ENCODE peak calls at places on chromosome 1, in ten cellular contexts. M is CD8-positive, alpha-beta memory T cell; U is IMR-90; O is cardiac muscle cell; G is lower lobe of right lung; W is Peyer's patch; H is A549; F is lung; A is fibroblast of lung; V is neuronal stem cell. Y is an unnamed sample.

GRCh38 chr1:177411371-177411770 is 240.6 kb downstream of the BRINP2 start:
- DNase-seq in H (no peak), G (no peak), M (no peak), V (no peak), O (no peak), U (no peak), F (no peak), W (no peak), A (no peak), Y (no peak)

GRCh38 chr1:153434746-153435455 is 18.6 kb downstream of the S100A7A start:
- DNase-seq in A (no peak), U (no peak), V (no peak), M (no peak), G (no peak), O (no peak), F (peak; percentile 11), H (no peak), W (no peak), Y (no peak)

GRCh38 chr1:246067432-246068021 is 439.6 kb downstream of the SMYD3 start:
- DNase-seq in O (no peak), W (no peak), M (no peak), A (peak; percentile 43), H (no peak), V (no peak), U (peak; percentile 54), F (no peak), G (no peak), Y (no peak)

GRCh38 chr1:6653651-6654290 is 29.1 kb downstream of the THAP3 start:
- DNase-seq in H (no peak), O (no peak), F (no peak), A (no peak), M (no peak), G (no peak), W (no peak), V (no peak), U (no peak), Y (no peak)

GRCh38 chr1:155052412-155053400 is 1.6 kb downstream of the ADAM15 start:
- DNase-seq in H (peak; percentile 29), M (no peak), W (peak; percentile 31), V (no peak), U (no peak), F (no peak), O (no peak), A (no peak), G (no peak), Y (peak; percentile 79)

GRCh38 chr1:2231667-2232254 is 3.6 kb downstream of the SKI start:
- DNase-seq in A (peak; percentile 81), U (peak; percentile 81), G (peak; percentile 94), O (no peak), F (peak; percentile 89), M (peak; percentile 85), H (peak; percentile 35), W (peak; percentile 87), V (no peak), Y (peak; percentile 95)

GRCh38 chr1:200891774-200892157 is 2.9 kb upstream of the INAVA start:
- DNase-seq in U (no peak), G (no peak), O (peak; percentile 24), A (no peak), M (peak; percentile 21), H (peak; percentile 52), W (no peak), V (peak; percentile 73), F (no peak), Y (no peak)

GRCh38 chr1:75786901-75787455 is 922 bp downstream of the RABGGTB start:
- DNase-seq in U (no peak), W (no peak), G (no peak), M (no peak), A (no peak), F (no peak), H (no peak), O (no peak), V (no peak), Y (no peak)

GRCh38 chr1:64043976-64044375 is 159.4 kb upstream of the UBE2U start:
- DNase-seq in G (no peak), M (no peak), W (no peak), A (peak; percentile 91), H (no peak), V (no peak), F (no peak), O (no peak), U (peak; percentile 31), Y (no peak)

GRCh38 chr1:47229884-47230691 is 1.9 kb downstream of the TAL1 start:
- DNase-seq in F (no peak), M (no peak), H (no peak), W (no peak), G (no peak), O (no peak), V (no peak), U (no peak), A (peak; percentile 17), Y (no peak)

GRCh38 chr1:47233165-47233564 is 1.1 kb upstream of the TAL1 start:
- DNase-seq in H (no peak), V (no peak), A (no peak), F (no peak), G (no peak), U (no peak), W (no peak), O (no peak), M (no peak), Y (no peak)

GRCh38 chr1:47232187-47232874 is at the start of gene TAL1:
- DNase-seq in V (no peak), H (no peak), U (no peak), M (no peak), O (peak; percentile 36), A (no peak), G (peak; percentile 55), F (no peak), W (no peak), Y (peak; percentile 71)

GRCh38 chr1:47230692-47231313 is 1.2 kb downstream of the TAL1 start:
- DNase-seq in U (no peak), H (no peak), W (no peak), A (no peak), O (peak; percentile 53), V (no peak), G (no peak), M (no peak), F (no peak), Y (peak; percentile 70)

GRCh38 chr1:47231314-47232186 is 475 bp downstream of the TAL1 start:
- DNase-seq in H (peak; percentile 17), U (peak; percentile 33), O (peak; percentile 44), G (no peak), W (no peak), A (peak; percentile 62), M (no peak), V (no peak), F (no peak), Y (peak; percentile 38)
- H3K27ac ChIP-seq in H (peak overlapping the region; percentile 39), U (no peak overlapping the region), O (no peak overlapping the region), G (peak overlapping the region; percentile 87), W (peak overlapping the region; percentile 54), A (no peak overlapping the region), M (peak overlapping the region; percentile 85), V (no peak overlapping the region), F (peak overlapping the region; percentile 37), Y (peak overlapping the region; percentile 86)

GRCh38 chr1:31822766-31823165 is 6.9 kb upstream of the SPOCD1 start:
- DNase-seq in V (no peak), W (no peak), M (no peak), G (no peak), H (no peak), A (peak; percentile 51), U (peak; percentile 39), F (no peak), O (no peak), Y (no peak)
- H3K27ac ChIP-seq in V (no peak overlapping the region), W (no peak overlapping the region), M (no peak overlapping the region), G (no peak overlapping the region), H (no peak overlapping the region), A (no peak overlapping the region), U (no peak overlapping the region), F (no peak overlapping the region), O (no peak overlapping the region), Y (no peak overlapping the region)

GRCh38 chr1:206738370-206739366 is 31.9 kb upstream of the IL19 start:
- DNase-seq in W (no peak), U (peak; percentile 28), F (no peak), A (peak; percentile 39), H (peak; percentile 43), M (no peak), G (no peak), O (no peak), V (no peak), Y (no peak)

GRCh38 chr1:206739411-206740076 is 31.0 kb upstream of the IL19 start:
- DNase-seq in V (no peak), G (no peak), F (no peak), A (no peak), U (peak; percentile 33), O (no peak), W (peak; percentile 64), H (no peak), M (no peak), Y (no peak)

GRCh38 chr1:206735553-206736031 is 35.0 kb upstream of the IL19 start:
- DNase-seq in A (peak; percentile 30), V (no peak), W (no peak), M (no peak), G (no peak), U (peak; percentile 50), O (no peak), F (no peak), H (no peak), Y (peak; percentile 71)

GRCh38 chr1:206736878-206737728 is 33.5 kb upstream of the IL19 start:
- DNase-seq in V (no peak), W (peak; percentile 41), H (no peak), U (no peak), A (no peak), G (no peak), F (no peak), M (peak; percentile 81), O (peak; percentile 40), Y (no peak)

GRCh38 chr1:206737729-206738222 is 32.8 kb upstream of the IL19 start:
- DNase-seq in V (no peak), H (no peak), W (no peak), O (no peak), G (no peak), F (no peak), A (no peak), U (no peak), M (no peak), Y (no peak)
- H3K27ac ChIP-seq in V (no peak overlapping the region), H (no peak overlapping the region), W (peak overlapping the region; percentile 3), O (peak overlapping the region; percentile 78), G (peak overlapping the region; percentile 39), F (no peak overlapping the region), A (no peak overlapping the region), U (no peak overlapping the region), M (peak overlapping the region; percentile 71), Y (peak overlapping the region; percentile 57)

DNA sequence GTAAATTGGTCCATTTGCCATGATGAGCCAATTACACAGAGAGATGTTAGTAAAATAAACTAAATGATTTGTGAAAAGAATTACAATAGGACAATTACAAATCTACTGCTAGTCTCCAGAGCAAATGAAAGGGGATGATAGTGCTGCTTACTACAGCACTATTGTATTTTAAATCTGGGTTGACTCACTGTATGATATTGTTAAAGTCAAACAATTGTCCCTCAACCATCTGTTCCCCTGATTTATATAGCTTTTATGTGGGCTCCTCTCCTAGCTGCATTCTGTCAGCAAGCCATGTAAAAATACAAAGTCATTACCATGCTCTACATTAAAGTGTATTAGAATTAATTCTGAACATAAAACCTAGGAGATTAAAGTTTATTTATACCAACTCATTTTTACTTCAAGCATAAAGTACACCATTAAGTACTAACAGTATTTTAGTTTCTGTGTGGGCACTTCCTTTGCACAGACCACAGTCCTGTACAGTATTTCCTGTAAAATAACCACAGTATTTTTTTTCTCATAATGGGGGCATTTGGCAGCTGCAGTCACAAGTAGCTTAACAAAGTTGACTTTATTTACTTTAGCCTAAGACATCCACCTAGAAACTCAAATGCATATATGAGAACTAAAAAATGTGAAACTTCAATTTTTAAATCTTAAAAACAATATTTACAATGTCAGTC is 135.8 kb downstream of the VAV3 start:
- DNase-seq in A (no peak), W (no peak), U (no peak), F (no peak), H (no peak), V (no peak), M (no peak), O (no peak), G (no peak), Y (no peak)
- H3K27ac ChIP-seq in A (no peak overlapping the region), W (no peak overlapping the region), U (no peak overlapping the region), F (no peak overlapping the region), H (no peak overlapping the region), V (no peak overlapping the region), M (no peak overlapping the region), O (no peak overlapping the region), G (no peak overlapping the region), Y (no peak overlapping the region)